ENCODE peak calls at places on chromosome 11, in nine cellular contexts. N is left ventricle myocardium inferior; L is NCI-H1417 treated with DMSO at 0.1 percent for 48 hours; C is kidney epithelial cell; O is AG04450; D is activated effector memory CD4-positive, alpha-beta T cell treated with anti-CD3 and anti-CD28 coated beads, Interleukin-2, amount 50 U/mL, for 16 hours; F is left lung; A is NCI-H2029 treated with DMSO at 0.1 percent for 48 hours; T is Panc1. U is an unnamed sample.
A peak's percentile ranks its signal among the peaks of the same experiment; 100 is the strongest.

GRCh38 chr11:45159781-45160365 is 13.4 kb downstream of the PRDM11 start:
- DNase-seq in N (no peak), L (no peak), C (no peak), O (no peak), D (peak; percentile 21), F (no peak), A (no peak), T (no peak), U (no peak)

GRCh38 chr11:62142921-62143320 is 19.1 kb downstream of the INCENP start:
- DNase-seq in N (no peak), L (no peak), C (no peak), O (no peak), D (no peak), F (no peak), A (no peak), T (no peak), U (no peak)

GRCh38 chr11:127412234-127412633 is 411.7 kb upstream of the KIRREL3 start:
- DNase-seq in N (no peak), L (no peak), C (no peak), O (no peak), D (no peak), F (no peak), A (no peak), T (no peak), U (no peak)

GRCh38 chr11:132024587-132025295 is 654.3 kb downstream of the NTM start:
- DNase-seq in N (no peak), L (no peak), C (peak; percentile 91), O (peak; percentile 43), D (no peak), F (no peak), A (no peak), T (peak; percentile 12), U (no peak)

GRCh38 chr11:14445542-14446530 is 53.8 kb downstream of the COPB1 start:
- DNase-seq in N (no peak), L (no peak), C (no peak), O (no peak), D (no peak), F (no peak), A (no peak), T (no peak), U (no peak)

GRCh38 chr11:104968856-104969776 is 742 bp upstream of the CASP4 start:
- DNase-seq in N (peak; percentile 25), L (no peak), C (no peak), O (no peak), D (no peak), F (peak; percentile 34), A (peak; percentile 46), T (peak; percentile 30), U (no peak)

GRCh38 chr11:61507012-61507768 is 1.4 kb upstream of the LRRC10B start:
- DNase-seq in N (no peak), L (no peak), C (no peak), O (no peak), D (no peak), F (no peak), A (no peak), T (no peak), U (no peak)

GRCh38 chr11:6876914-6877313 is 489 bp downstream of the OR10A4 start:
- DNase-seq in N (no peak), L (no peak), C (no peak), O (no peak), D (no peak), F (no peak), A (no peak), T (no peak), U (no peak)

GRCh38 chr11:59660621-59661020 is 8.2 kb downstream of the PATL1 start:
- DNase-seq in N (no peak), L (no peak), C (no peak), O (no peak), D (no peak), F (no peak), A (no peak), T (no peak), U (no peak)

U was measured in NCI-H1436 treated with DMSO at 0.1 percent for 48 hours.